ENCODE peak calls at places on chromosomes 6 and 20, in seven cellular contexts. I is HS-5, Q is GM12865, M is G401, J is Right ventricle myocardium inferior, O is AG04449, N is GM23248. P is an unnamed sample.

GRCh38 chr6:105618247-105618646 is 215.4 kb upstream of the PREP start:
- DNase-seq in Q (no peak), I (no peak), N (no peak), J (no peak), M (no peak), O (no peak), P (no peak)

GRCh38 chr20:47459344-47460073 is 42.2 kb upstream of the NCOA3 start:
- DNase-seq in Q (no peak), N (no peak), M (no peak), O (no peak), I (no peak), J (no peak), P (no peak)

GRCh38 chr20:62558779-62559178 is 83.0 kb upstream of the GATA5 start:
- DNase-seq in M (no peak), I (no peak), Q (no peak), J (no peak), N (no peak), O (no peak), P (no peak)

GRCh38 chr6:163123098-163123497 is 291.4 kb upstream of the QKI start:
- DNase-seq in J (no peak), Q (no peak), O (no peak), I (no peak), M (no peak), N (no peak), P (no peak)

GRCh38 chr6:82337688-82338257 is 25.8 kb upstream of the TPBG start:
- DNase-seq in M (no peak), J (no peak), O (no peak), Q (no peak), I (no peak), N (no peak), P (no peak)

GRCh38 chr6:30789606-30790005 is 45.3 kb upstream of the IER3 start:
- DNase-seq in O (no peak), I (no peak), Q (no peak), M (no peak), N (no peak), J (no peak), P (no peak)

GRCh38 chr6:150076196-150076893 is 7.4 kb upstream of the ULBP3 start:
- DNase-seq in Q (no peak), M (no peak), O (no peak), I (no peak), N (peak), J (no peak), P (no peak)

GRCh38 chr6:160714731-160715130 is 12.7 kb downstream of the PLG start:
- DNase-seq in I (no peak), N (peak), Q (no peak), J (no peak), M (no peak), O (no peak), P (no peak)

GRCh38 chr20:36181934-36182603 is 27.5 kb downstream of the EPB41L1 start:
- DNase-seq in M (no peak), J (no peak), I (peak), N (peak), O (no peak), Q (no peak), P (no peak)

GRCh38 chr20:32603046-32603726 is 18.1 kb upstream of the NOL4L start:
- DNase-seq in I (no peak), J (no peak), Q (peak), O (no peak), N (no peak), M (no peak), P (no peak)

GRCh38 chr20:38046572-38046971 is 13.0 kb downstream of the RPRD1B start:
- DNase-seq in I (no peak), Q (no peak), N (no peak), O (no peak), M (no peak), J (no peak), P (no peak)

GRCh38 chr20:48787861-48788375 is 39.9 kb downstream of the PREX1 start:
- DNase-seq in M (no peak), J (no peak), O (no peak), N (peak), I (peak), Q (peak), P (no peak)

GRCh38 chr20:51884561-51884960 is 82.2 kb upstream of the SALL4 start:
- DNase-seq in J (no peak), N (peak), Q (no peak), O (no peak), I (peak), M (no peak), P (no peak)

GRCh38 chr20:51287628-51288413 is 254.7 kb downstream of the NFATC2 start:
- DNase-seq in I (no peak), J (no peak), Q (no peak), N (no peak), M (no peak), O (no peak), P (no peak)

GRCh38 chr6:149751239-149751638 is 1.7 kb downstream of the PCMT1 start:
- DNase-seq in O (no peak), I (no peak), M (no peak), J (no peak), Q (no peak), N (no peak), P (no peak)

GRCh38 chr6:168412456-168412855 is 28.5 kb upstream of the SMOC2 start:
- DNase-seq in Q (no peak), O (no peak), N (no peak), M (no peak), I (no peak), J (no peak), P (no peak)

GRCh38 chr6:169964440-169965212 is 213.2 kb downstream of the ERMARD start:
- DNase-seq in M (peak), I (no peak), J (no peak), N (no peak), Q (no peak), O (no peak), P (no peak)

GRCh38 chr6:44672838-44673237 is 285.3 kb downstream of the CDC5L start:
- DNase-seq in J (no peak), M (no peak), N (no peak), I (no peak), Q (no peak), O (no peak), P (no peak)

GRCh38 chr6:83707829-83708545 is 914 bp downstream of the SNAP91 start:
- DNase-seq in Q (no peak), M (peak), N (peak), J (no peak), I (no peak), O (no peak), P (no peak)

GRCh38 chr6:33297406-33297955 is 1.3 kb downstream of the RGL2 start:
- DNase-seq in N (no peak), J (peak), M (peak), O (no peak), I (no peak), Q (no peak), P (no peak)

GRCh38 chr6:102641426-102641825 is 1247.9 kb downstream of the GRIK2 start:
- DNase-seq in I (no peak), N (no peak), Q (no peak), O (no peak), J (no peak), M (no peak), P (no peak)

GRCh38 chr6:136737343-136738177 is 54.7 kb downstream of the MAP3K5 start:
- DNase-seq in Q (no peak), N (peak), M (no peak), I (no peak), O (no peak), J (no peak), P (no peak)

GRCh38 chr20:45611054-45611453 is 18.5 kb upstream of the WFDC10A start:
- DNase-seq in I (peak), M (no peak), Q (no peak), N (peak), O (peak), J (no peak), P (no peak)

GRCh38 chr6:20117474-20117873 is 94.8 kb downstream of the MBOAT1 start:
- DNase-seq in O (no peak), Q (peak), M (no peak), I (no peak), N (no peak), J (no peak), P (no peak)

GRCh38 chr20:24148372-24148771 is 159.8 kb upstream of the GGTLC1 start:
- DNase-seq in O (no peak), I (no peak), N (no peak), M (no peak), Q (peak), J (no peak), P (no peak)